ENCODE peak calls at places on chromosomes 3 and 15, in four cellular contexts. Y is fibroblast of the aortic adventitia; R is stimulated activated CD4-positive, alpha-beta T cell treated with anti-CD3 and anti-CD28 coated beads, Interleukin-12 subunit alpha, Interleukin-12 subunit beta, amount 100 ng/mL, for 4 hours; C is iris pigment epithelial cell. Q is an unnamed sample.

GRCh38 chr3:123202451-123202850 is 708 bp downstream of the SEC22A start:
- DNase-seq in C (peak), Y (peak), R (no peak), Q (peak)

GRCh38 chr3:61954097-61954528 is 392.7 kb downstream of the PTPRG start:
- DNase-seq in R (no peak), C (peak), Y (peak), Q (no peak)

GRCh38 chr15:91116379-91117067 is 16.5 kb downstream of the SV2B start:
- DNase-seq in C (peak), R (no peak), Y (peak), Q (peak)

GRCh38 chr3:30631237-30631961 is 25.0 kb downstream of the TGFBR2 start:
- DNase-seq in R (no peak), Y (no peak), C (peak), Q (peak)

GRCh38 chr3:113498221-113499005 is 16.5 kb downstream of the SPICE1 start:
- DNase-seq in R (no peak), Y (peak), C (peak), Q (peak)

GRCh38 chr3:149362361-149362760 is 15.1 kb downstream of the TM4SF1 start:
- DNase-seq in R (no peak), C (no peak), Y (no peak), Q (no peak)

GRCh38 chr15:101121511-101122090 is 130.2 kb downstream of the CHSY1 start:
- DNase-seq in Y (peak), R (peak), C (peak), Q (peak)

GRCh38 chr3:46383211-46383945 is 12.6 kb downstream of the CCR5 start:
- DNase-seq in R (no peak), Y (no peak), C (no peak), Q (no peak)

GRCh38 chr15:69457304-69458280 is 5.0 kb downstream of the RPLP1 start:
- DNase-seq in R (no peak), Y (no peak), C (no peak), Q (no peak)

GRCh38 chr3:102060814-102061213 is 211.5 kb downstream of the NFKBIZ start:
- DNase-seq in Y (no peak), R (no peak), C (no peak), Q (no peak)

GRCh38 chr3:44926172-44926571 is 49.8 kb downstream of the ZDHHC3 start:
- DNase-seq in C (no peak), R (no peak), Y (no peak), Q (no peak)

GRCh38 chr3:111906667-111907066 is 47.6 kb downstream of the PHLDB2 start:
- DNase-seq in Y (no peak), R (no peak), C (peak), Q (no peak)

GRCh38 chr15:92773340-92773739 is 117.8 kb upstream of the FAM174B start:
- DNase-seq in R (no peak), Y (no peak), C (no peak), Q (no peak)

GRCh38 chr3:86969500-86970189 is 21.3 kb downstream of the VGLL3 start:
- DNase-seq in Y (peak), R (no peak), C (peak), Q (peak)

GRCh38 chr3:12046406-12046805 is 42.2 kb downstream of the SYN2 start:
- DNase-seq in C (peak), R (no peak), Y (no peak), Q (peak)

GRCh38 chr3:171257251-171258179 is 202.7 kb downstream of the TNIK start:
- DNase-seq in Y (no peak), R (no peak), C (peak), Q (peak)

GRCh38 chr15:91965501-91966180 is 112.1 kb downstream of the SLCO3A1 start:
- DNase-seq in C (peak), R (no peak), Y (peak), Q (no peak)

GRCh38 chr15:74442604-74443003 is 8.8 kb upstream of the SEMA7A start:
- DNase-seq in Y (no peak), R (no peak), C (no peak), Q (no peak)

GRCh38 chr3:140285380-140285779 is 350.4 kb downstream of the CLSTN2 start:
- DNase-seq in Y (no peak), C (no peak), R (no peak), Q (no peak)

GRCh38 chr15:67836477-67836876 is 3.4 kb downstream of the RNU6-1 start:
- DNase-seq in C (peak), Y (peak), R (peak), Q (peak)

GRCh38 chr3:61699622-61700021 is 138.3 kb downstream of the PTPRG start:
- DNase-seq in C (no peak), R (no peak), Y (no peak), Q (no peak)

GRCh38 chr3:87128006-87128405 is 99.1 kb upstream of the CHMP2B start:
- DNase-seq in R (no peak), Y (no peak), C (no peak), Q (no peak)

GRCh38 chr15:32870240-32871033 is 152.6 kb downstream of the GREM1 start:
- DNase-seq in Y (peak), R (no peak), C (peak), Q (peak)

GRCh38 chr15:35320158-35320780 is 225.7 kb downstream of the DPH6 start:
- DNase-seq in R (no peak), Y (no peak), C (no peak), Q (no peak)

GRCh38 chr3:149933008-149933407 is 37.7 kb downstream of the PFN2 start:
- DNase-seq in R (no peak), Y (no peak), C (no peak), Q (no peak)

GRCh38 chr15:35822153-35822552 is 276.2 kb upstream of the DPH6 start:
- DNase-seq in Y (no peak), C (no peak), R (no peak), Q (no peak)

GRCh38 chr3:169071003-169071402 is 592.5 kb downstream of the MECOM start:
- DNase-seq in Y (peak), C (peak), R (no peak), Q (no peak)

GRCh38 chr3:112799946-112800345 is 46.7 kb downstream of the CD200R1L start:
- DNase-seq in C (no peak), R (no peak), Y (peak), Q (no peak)

GRCh38 chr3:134029734-134030381 is at the start of gene SLCO2A1:
- DNase-seq in Y (no peak), C (peak), R (no peak), Q (no peak)

GRCh38 chr3:118501152-118501551 is 533.5 kb downstream of the IGSF11 start:
- DNase-seq in Y (no peak), R (no peak), C (no peak), Q (no peak)

GRCh38 chr3:15117011-15117410 is 18.1 kb upstream of the RBSN start:
- DNase-seq in Y (no peak), R (no peak), C (no peak), Q (no peak)

GRCh38 chr3:108518895-108519294 is 8.5 kb upstream of the MYH15 start:
- DNase-seq in C (peak), Y (peak), R (no peak), Q (peak)

GRCh38 chr3:197306374-197307086 is 8.1 kb upstream of the DLG1 start:
- DNase-seq in C (peak), Y (peak), R (no peak), Q (peak)